ENCODE peak calls at places on chromosomes 12 and 14, in six cellular contexts. Z is breast epithelium, G is A673, H is neural progenitor cell, W is colonic mucosa, Y is brain microvascular endothelial cell. R is an unnamed sample. For H3K27me3, the result is how much of the 10 kb centered on the place peaks cover.

GRCh38 chr14:104982548-104983230 is 2.9 kb upstream of the CLBA1 start:
- DNase-seq in Z (no peak), G (no peak), H (no peak), W (no peak), Y (no peak), R (no peak)

GRCh38 chr14:96385385-96385784 is 6.5 kb upstream of the AK7 start:
- DNase-seq in Z (no peak), G (no peak), H (no peak), W (no peak), Y (no peak), R (no peak)

GRCh38 chr12:41092115-41092514 is 96.0 kb upstream of the PDZRN4 start:
- DNase-seq in Z (no peak), G (no peak), H (no peak), W (no peak), Y (no peak), R (no peak)

GRCh38 chr14:70713096-70713875 is 71.6 kb downstream of the TTC9 start:
- DNase-seq in Z (no peak), G (no peak), H (peak), W (no peak), Y (no peak), R (no peak)

GRCh38 chr12:123064356-123064755 is 83.9 kb downstream of the ARL6IP4 start:
- DNase-seq in Z (no peak), G (no peak), H (no peak), W (peak), Y (no peak), R (peak)

GRCh38 chr12:62787023-62787422 is 147.9 kb downstream of the PPM1H start:
- DNase-seq in Z (no peak), G (no peak), H (no peak), W (no peak), Y (no peak), R (no peak)

GRCh38 chr14:37034410-37035285 is 137.8 kb downstream of the SLC25A21 start:
- DNase-seq in Z (no peak), G (peak), H (no peak), W (no peak), Y (no peak), R (no peak)

GRCh38 chr12:104462931-104463339 is 6.2 kb downstream of the CHST11 start:
- DNase-seq in Z (no peak), G (no peak), H (no peak), W (no peak), Y (no peak), R (no peak)

GRCh38 chr12:89821901-89822300 is 113.3 kb upstream of the ATP2B1 start:
- DNase-seq in Z (no peak), G (peak), H (no peak), W (no peak), Y (no peak), R (no peak)

GRCh38 chr12:31122481-31122880 is 48.8 kb downstream of the DDX11 start:
- DNase-seq in Z (no peak), G (no peak), H (no peak), W (no peak), Y (no peak), R (no peak)

GRCh38 chr12:14111230-14111865 is 129.9 kb upstream of the GRIN2B start:
- DNase-seq in Z (no peak), G (peak), H (peak), W (no peak), Y (no peak), R (no peak)

GRCh38 chr12:124543052-124543590 is 24.3 kb downstream of the NCOR2 start:
- DNase-seq in Z (no peak), G (peak), H (no peak), W (no peak), Y (peak), R (no peak)

GRCh38 chr12:64625243-64626077 is 15.2 kb downstream of the RASSF3 start:
- DNase-seq in Z (peak), G (peak), H (no peak), W (peak), Y (peak), R (peak)

GRCh38 chr12:131783915-131784541 is 44.2 kb upstream of the MMP17 start:
- DNase-seq in Z (no peak), G (peak), H (no peak), W (no peak), Y (peak), R (no peak)

GRCh38 chr12:113766880-113767878 is 198.9 kb downstream of the RBM19 start:
- DNase-seq in Z (no peak), G (peak), H (peak), W (no peak), Y (peak), R (no peak)

GRCh38 chr14:89504602-89505320 is 87.7 kb upstream of the FOXN3 start:
- DNase-seq in Z (no peak), G (no peak), H (no peak), W (no peak), Y (peak), R (no peak)

GRCh38 chr14:56782701-56783100 is 27.6 kb downstream of the OTX2 start:
- DNase-seq in Z (no peak), G (no peak), H (no peak), W (no peak), Y (no peak), R (no peak)

GRCh38 chr12:97713217-97713616 is 250.6 kb downstream of the RMST start:
- DNase-seq in Z (no peak), G (no peak), H (no peak), W (no peak), Y (no peak), R (no peak)

GRCh38 chr12:130651188-130651587 is 64.9 kb downstream of the RIMBP2 start:
- DNase-seq in Z (no peak), G (no peak), H (no peak), W (no peak), Y (no peak), R (no peak)

GRCh38 chr12:90953956-90954421 is 987 bp downstream of the CCER1 start:
- DNase-seq in Z (no peak), G (peak), H (peak), W (no peak), Y (no peak), R (no peak)

GRCh38 chr12:112973712-112974305 is 4.5 kb upstream of the OAS2 start:
- DNase-seq in Z (no peak), G (no peak), H (no peak), W (no peak), Y (no peak), R (no peak)

GRCh38 chr12:52247622-52248540 is 14.8 kb downstream of the KRT7 start:
- DNase-seq in Z (peak), G (no peak), H (no peak), W (no peak), Y (no peak), R (no peak)

GRCh38 chr12:95337176-95337575 is 119.6 kb downstream of the VEZT start:
- DNase-seq in Z (no peak), G (peak), H (no peak), W (no peak), Y (no peak), R (no peak)

GRCh38 chr14:34256223-34256622 is 205.8 kb downstream of the SPTSSA start:
- DNase-seq in Z (no peak), G (no peak), H (no peak), W (no peak), Y (no peak), R (no peak)

GRCh38 chr12:113262710-113263109 is 41.4 kb downstream of the TPCN1 start:
- DNase-seq in Z (no peak), G (no peak), H (no peak), W (no peak), Y (no peak), R (no peak)

GRCh38 chr12:26701604-26702215 is 131.3 kb downstream of the ITPR2 start:
- DNase-seq in Z (no peak), G (peak), H (peak), W (no peak), Y (no peak), R (no peak)

GRCh38 chr12:3116106-3116898 is 39.1 kb downstream of the TSPAN9 start:
- DNase-seq in Z (no peak), G (no peak), H (peak), W (no peak), Y (no peak), R (no peak)

GRCh38 chr14:85576848-85577541 is 47.1 kb downstream of the FLRT2 start:
- DNase-seq in Z (no peak), G (no peak), H (no peak), W (no peak), Y (no peak), R (no peak)

GRCh38 chr14:99479903-99480855 is 480 bp downstream of the SETD3 start:
- DNase-seq in Z (peak), G (peak), H (peak), W (peak), Y (peak), R (peak)
- TF ChIP-seq CTCF in Z (no peak), G (no peak), H (peak), W (no peak), Y (peak), R (peak)

GRCh38 chr12:106633451-106633823 is 50.6 kb downstream of the RFX4 start:
- DNase-seq in Z (no peak), G (no peak), H (no peak), W (no peak), Y (peak), R (no peak)
- H3K27me3 ChIP-seq in Z (under half), G (under half), H (under half), W (under half), Y (under half), R (under half)

GRCh38 chr12:125773033-125773432 is 707.8 kb downstream of the AACS start:
- DNase-seq in Z (no peak), G (peak), H (peak), W (no peak), Y (no peak), R (no peak)
- TF ChIP-seq CTCF in Z (no peak), G (peak), H (peak), W (no peak), Y (peak), R (peak)

DNA sequence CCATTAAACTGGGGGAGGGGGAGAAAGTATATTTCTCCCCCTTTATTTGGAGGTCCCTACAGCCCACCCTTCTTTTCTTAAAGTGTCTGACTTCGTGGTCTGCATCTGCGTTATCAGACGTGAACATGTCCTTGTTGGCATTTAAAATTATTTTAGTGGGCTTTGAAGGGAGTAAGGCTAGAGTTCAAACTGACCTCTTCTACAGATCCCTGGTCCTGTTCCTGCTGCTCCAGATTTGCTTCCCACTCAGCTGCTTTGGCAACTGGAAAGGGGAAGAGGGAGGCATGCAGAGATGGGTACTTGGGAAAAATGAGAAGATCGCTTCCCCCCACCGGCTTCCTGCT is 611 bp upstream of the SIX6 start:
- DNase-seq in Z (no peak), G (no peak), H (no peak), W (no peak), Y (no peak), R (no peak)
- H3K27me3 ChIP-seq in Z (half or more), G (half or more), H (half or more), W (half or more), Y (half or more), R (half or more)

GRCh38 chr14:99576304-99576703 is 27.7 kb downstream of the CCDC85C start:
- DNase-seq in Z (no peak), G (no peak), H (no peak), W (no peak), Y (no peak), R (no peak)

GRCh38 chr14:99576761-99577705 is 27.0 kb downstream of the CCDC85C start:
- DNase-seq in Z (no peak), G (no peak), H (no peak), W (no peak), Y (no peak), R (no peak)

GRCh38 chr14:99574099-99574880 is 29.7 kb downstream of the CCDC85C start:
- DNase-seq in Z (no peak), G (peak), H (peak), W (peak), Y (peak), R (peak)

GRCh38 chr14:99573436-99574098 is 30.4 kb downstream of the CCDC85C start:
- DNase-seq in Z (no peak), G (no peak), H (no peak), W (no peak), Y (no peak), R (no peak)

GRCh38 chr14:99575043-99576023 is 28.7 kb downstream of the CCDC85C start:
- DNase-seq in Z (peak), G (peak), H (no peak), W (peak), Y (no peak), R (peak)
- TF ChIP-seq CTCF in Z (no peak), G (peak), H (peak), W (no peak), Y (peak), R (peak)

DNA sequence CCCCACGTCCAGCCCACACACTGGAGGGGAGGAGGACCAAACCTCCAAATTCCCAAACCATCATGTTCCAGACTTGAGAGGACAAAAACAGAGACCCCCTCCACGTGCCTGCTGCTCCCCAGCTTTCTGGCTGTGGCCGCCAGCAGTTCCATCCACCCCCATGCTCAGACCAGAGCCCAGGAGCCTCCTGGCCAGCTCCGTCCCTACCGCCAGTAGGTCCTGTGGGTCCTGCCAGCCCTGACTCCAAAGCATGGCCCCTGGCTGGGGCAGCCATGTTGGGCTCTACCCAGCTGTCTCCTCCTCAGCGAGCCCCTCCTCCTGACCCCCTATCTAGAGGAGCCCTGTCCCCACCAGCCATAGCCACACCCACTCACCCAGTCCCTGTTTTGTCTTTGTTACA is 227.3 kb upstream of the RTL1 start:
- DNase-seq in Z (no peak), G (no peak), H (peak), W (no peak), Y (no peak), R (no peak)
- H3K27me3 ChIP-seq in Z (under half), G (under half), H (under half), W (under half), Y (under half), R (half or more)

GRCh38 chr14:26917086-26917485 is 319.3 kb upstream of the NOVA1 start:
- DNase-seq in Z (no peak), G (peak), H (peak), W (no peak), Y (no peak), R (no peak)
- TF ChIP-seq CTCF in Z (no peak), G (peak), H (peak), W (peak), Y (peak), R (peak)

DNA sequence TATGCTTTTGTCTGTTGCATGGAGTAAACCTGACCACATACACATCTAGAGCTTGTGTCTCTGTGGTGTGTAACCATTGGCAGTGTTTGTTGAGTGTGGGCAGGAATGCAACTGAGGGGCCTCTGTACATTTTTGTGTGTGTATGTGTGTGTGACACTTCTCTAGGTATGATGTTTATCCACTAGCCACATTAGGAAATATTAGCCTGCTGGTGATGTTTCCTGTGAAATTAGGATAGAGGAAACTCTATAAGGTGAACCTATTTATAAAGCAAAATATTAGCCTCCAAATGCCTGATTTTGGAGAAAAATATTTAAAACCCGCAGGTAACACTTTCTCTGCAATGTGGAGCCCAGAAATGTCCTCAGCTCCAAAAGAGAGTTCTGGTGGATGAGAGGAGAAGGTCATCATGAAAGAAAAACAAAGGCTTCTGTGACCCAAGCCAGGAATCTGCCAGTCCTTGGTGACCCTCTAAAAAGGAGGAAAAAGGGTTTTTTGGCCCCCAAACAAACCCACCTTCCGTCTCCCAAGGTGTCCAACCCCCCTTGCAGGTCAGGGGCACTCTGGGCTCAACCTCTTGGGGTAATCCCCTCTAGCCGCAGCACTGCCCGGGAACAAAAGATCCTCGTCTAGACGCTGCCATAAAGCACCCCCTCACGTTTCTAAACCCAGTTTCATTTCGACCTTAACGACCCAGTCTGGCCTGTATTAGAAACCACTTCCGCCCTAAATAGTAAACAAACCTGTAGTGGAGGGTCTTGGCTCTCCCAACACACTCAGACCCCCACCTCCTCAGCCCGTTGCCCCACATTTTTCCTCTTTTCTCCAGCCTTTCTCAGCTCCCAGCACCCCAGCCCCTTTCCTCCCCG is 3.1 kb upstream of the HOTAIR start:
- DNase-seq in Z (no peak), G (no peak), H (no peak), W (no peak), Y (no peak), R (no peak)
- H3K27me3 ChIP-seq in Z (half or more), G (under half), H (half or more), W (half or more), Y (half or more), R (half or more)

GRCh38 chr14:54025661-54026060 is 69.0 kb upstream of the BMP4 start:
- DNase-seq in Z (no peak), G (peak), H (no peak), W (no peak), Y (peak), R (no peak)
- TF ChIP-seq CTCF in Z (no peak), G (peak), H (peak), W (no peak), Y (peak), R (peak)

GRCh38 chr14:20630340-20631022 is 11.0 kb downstream of the OR6S1 start:
- DNase-seq in Z (no peak), G (peak), H (peak), W (peak), Y (peak), R (no peak)

GRCh38 chr14:20631023-20631820 is 10.3 kb downstream of the OR6S1 start:
- DNase-seq in Z (no peak), G (peak), H (peak), W (peak), Y (peak), R (no peak)

GRCh38 chr14:20626274-20626673 is 15.2 kb downstream of the OR6S1 start:
- DNase-seq in Z (no peak), G (no peak), H (peak), W (no peak), Y (no peak), R (no peak)

GRCh38 chr14:20627337-20628032 is 14.0 kb downstream of the OR6S1 start:
- DNase-seq in Z (no peak), G (no peak), H (no peak), W (no peak), Y (no peak), R (no peak)

DNA sequence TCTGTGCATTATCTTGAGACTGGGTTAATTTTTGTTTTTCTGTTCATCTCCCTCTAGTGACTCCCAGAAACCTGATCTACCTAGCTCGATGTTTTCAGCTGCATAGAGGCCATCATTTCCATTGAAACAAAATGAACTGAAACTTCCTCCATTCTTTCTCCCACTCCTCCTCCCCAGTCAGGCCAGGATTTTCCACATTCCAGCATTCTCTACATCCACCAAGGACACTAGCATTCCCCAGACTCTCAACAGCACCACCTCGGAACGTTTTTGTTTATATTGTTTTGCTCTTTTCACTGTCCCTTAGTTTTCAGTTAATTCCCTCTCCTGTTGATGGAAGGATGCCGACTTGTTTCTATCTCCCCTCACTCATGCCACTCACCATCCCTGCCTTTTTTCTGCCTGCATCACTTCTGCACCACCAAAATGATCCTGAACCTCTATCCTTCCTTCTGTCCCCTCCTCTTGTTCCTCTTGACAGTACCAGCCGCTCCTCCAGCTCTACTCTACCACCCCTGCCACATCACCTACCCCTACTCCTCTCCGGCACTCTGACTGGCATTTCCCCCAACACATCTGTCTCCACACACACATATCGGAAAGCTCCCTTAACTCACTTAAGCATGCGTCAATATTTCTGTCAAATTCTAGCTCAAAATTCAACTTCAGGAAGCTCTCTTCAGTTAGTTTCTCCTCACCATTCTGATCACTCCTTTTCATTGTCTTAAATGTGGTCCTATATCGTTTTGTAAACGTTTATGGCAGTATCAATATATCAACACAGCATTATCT is 13.2 kb downstream of the OR6S1 start:
- DNase-seq in Z (no peak), G (no peak), H (peak), W (no peak), Y (no peak), R (no peak)
- H3K27me3 ChIP-seq in Z (under half), G (under half), H (half or more), W (under half), Y (under half), R (under half)

R was measured in left ventricle myocardium inferior.